ENCODE peak calls at places on chromosomes 12 and 14, in five cellular contexts. A is T-cell; Y is left cardiac atrium; T is naive thymus-derived CD8-positive, alpha-beta T cell; K is sciatic nerve. N is an unnamed sample.

GRCh38 chr14:66507181-66507721 is 696 bp upstream of the GPHN start:
- ATAC-seq in A (peak), Y (peak), T (no peak), K (peak), N (peak)

GRCh38 chr12:64034901-64035576 is 187.1 kb downstream of the KICS2 start:
- ATAC-seq in A (no peak), Y (no peak), T (no peak), K (no peak), N (no peak)

GRCh38 chr14:95432152-95433093 is 84.0 kb downstream of the SYNE3 start:
- ATAC-seq in A (no peak), Y (peak), T (no peak), K (peak), N (no peak)

GRCh38 chr12:120119395-120119973 is 2.9 kb upstream of the RAB35 start:
- ATAC-seq in A (no peak), Y (no peak), T (no peak), K (no peak), N (peak)

GRCh38 chr12:60863421-60863820 is 1267.6 kb downstream of the SLC16A7 start:
- ATAC-seq in A (no peak), Y (no peak), T (no peak), K (no peak), N (no peak)

GRCh38 chr12:80892597-80893445 is 44.9 kb downstream of the LIN7A start:
- ATAC-seq in A (no peak), Y (no peak), T (no peak), K (peak), N (no peak)

GRCh38 chr12:53235742-53236442 is 3.9 kb upstream of the RARG start:
- ATAC-seq in A (no peak), Y (no peak), T (no peak), K (no peak), N (peak)

GRCh38 chr14:68285421-68286179 is 466.0 kb downstream of the RAD51B start:
- ATAC-seq in A (peak), Y (peak), T (peak), K (peak), N (peak)

GRCh38 chr14:100150932-100151587 is 8.4 kb downstream of the DEGS2 start:
- ATAC-seq in A (no peak), Y (no peak), T (no peak), K (no peak), N (no peak)

GRCh38 chr12:12870454-12870853 is 20.9 kb upstream of the GPRC5A start:
- ATAC-seq in A (no peak), Y (no peak), T (no peak), K (no peak), N (no peak)

GRCh38 chr14:22296722-22297121 is 292.3 kb downstream of the DAD1 start:
- ATAC-seq in A (no peak), Y (no peak), T (no peak), K (no peak), N (no peak)

GRCh38 chr12:116166306-116166705 is 111.2 kb downstream of the MED13L start:
- ATAC-seq in A (no peak), Y (no peak), T (no peak), K (no peak), N (no peak)

GRCh38 chr12:96522690-96523089 is 33.3 kb downstream of the CFAP54 start:
- ATAC-seq in A (no peak), Y (no peak), T (no peak), K (no peak), N (no peak)

GRCh38 chr14:62301911-62302310 is 539.7 kb downstream of the SNAPC1 start:
- ATAC-seq in A (no peak), Y (peak), T (no peak), K (no peak), N (no peak)

GRCh38 chr12:61137677-61138380 is 1122.4 kb upstream of the USP15 start:
- ATAC-seq in A (no peak), Y (no peak), T (no peak), K (no peak), N (no peak)

GRCh38 chr12:124805050-124805449 is 58.6 kb downstream of the SCARB1 start:
- ATAC-seq in A (no peak), Y (no peak), T (no peak), K (no peak), N (no peak)

GRCh38 chr12:2904260-2904659 is 13.6 kb downstream of the TULP3 start:
- ATAC-seq in A (no peak), Y (no peak), T (no peak), K (no peak), N (no peak)

GRCh38 chr12:77299910-77300772 is 234.8 kb upstream of the E2F7 start:
- ATAC-seq in A (no peak), Y (no peak), T (no peak), K (no peak), N (peak)

GRCh38 chr12:122454250-122454721 is 31.8 kb upstream of the CLIP1 start:
- ATAC-seq in A (no peak), Y (no peak), T (no peak), K (no peak), N (no peak)

GRCh38 chr12:39122562-39123204 is 217.3 kb upstream of the CPNE8 start:
- ATAC-seq in A (no peak), Y (no peak), T (no peak), K (no peak), N (no peak)

GRCh38 chr12:58176296-58176869 is 235.0 kb downstream of the ATP23 start:
- ATAC-seq in A (no peak), Y (peak), T (no peak), K (no peak), N (no peak)

GRCh38 chr12:82415402-82415801 is 57.1 kb downstream of the METTL25 start:
- ATAC-seq in A (no peak), Y (no peak), T (no peak), K (no peak), N (no peak)

GRCh38 chr12:92898755-92899154 is 30.3 kb downstream of the EEA1 start:
- ATAC-seq in A (peak), Y (peak), T (no peak), K (no peak), N (no peak)

GRCh38 chr12:90290980-90291975 is 582.6 kb upstream of the ATP2B1 start:
- ATAC-seq in A (no peak), Y (peak), T (no peak), K (no peak), N (no peak)

GRCh38 chr12:29207120-29207519 is 58.0 kb downstream of the FAR2 start:
- ATAC-seq in A (no peak), Y (peak), T (no peak), K (peak), N (no peak)

GRCh38 chr12:104825408-104825807 is 132.7 kb downstream of the SLC41A2 start:
- ATAC-seq in A (no peak), Y (no peak), T (no peak), K (no peak), N (no peak)

GRCh38 chr14:100664841-100665425 is 61.8 kb upstream of the DLK1 start:
- ATAC-seq in A (no peak), Y (no peak), T (no peak), K (peak), N (no peak)

GRCh38 chr12:4738541-4738940 is 18.3 kb downstream of the GALNT8 start:
- ATAC-seq in A (no peak), Y (no peak), T (no peak), K (no peak), N (no peak)

GRCh38 chr12:62841841-62842240 is 93.1 kb downstream of the PPM1H start:
- ATAC-seq in A (no peak), Y (peak), T (no peak), K (no peak), N (no peak)

GRCh38 chr12:67471810-67472209 is 176.7 kb upstream of the DYRK2 start:
- ATAC-seq in A (no peak), Y (peak), T (no peak), K (no peak), N (no peak)

GRCh38 chr14:103539056-103539825 is 10.2 kb downstream of the TRMT61A start:
- ATAC-seq in A (no peak), Y (no peak), T (peak), K (no peak), N (no peak)

GRCh38 chr12:77667101-77667500 is 163.6 kb upstream of the NAV3 start:
- ATAC-seq in A (no peak), Y (no peak), T (no peak), K (no peak), N (no peak)

GRCh38 chr12:6773662-6774351 is 1.5 kb downstream of the LAG3 start:
- ATAC-seq in A (peak), Y (no peak), T (peak), K (no peak), N (peak)

GRCh38 chr12:105523164-105524057 is 192.9 kb downstream of the C12orf75 start:
- ATAC-seq in A (no peak), Y (peak), T (no peak), K (peak), N (no peak)

GRCh38 chr14:71319646-71320045 is 412.4 kb downstream of the PCNX1 start:
- ATAC-seq in A (no peak), Y (peak), T (no peak), K (peak), N (peak)

GRCh38 chr14:100054553-100055075 is 10.6 kb upstream of the EVL start:
- ATAC-seq in A (no peak), Y (no peak), T (no peak), K (no peak), N (no peak)

GRCh38 chr14:67457782-67458181 is 30.7 kb downstream of the TMEM229B start:
- ATAC-seq in A (no peak), Y (peak), T (no peak), K (no peak), N (no peak)

GRCh38 chr12:8844665-8845064 is 22.2 kb downstream of the A2ML1 start:
- ATAC-seq in A (no peak), Y (peak), T (no peak), K (peak), N (no peak)

GRCh38 chr12:50715174-50715573 is 48.7 kb upstream of the ATF1 start:
- ATAC-seq in A (no peak), Y (no peak), T (no peak), K (peak), N (no peak)

GRCh38 chr12:100553851-100554404 is 19.6 kb upstream of the GAS2L3 start:
- ATAC-seq in A (no peak), Y (no peak), T (no peak), K (no peak), N (no peak)

N was measured in activated T-helper 17 cell treated with anti-CD3 and anti-CD28 coated beads, Interleukin-2, amount 50 U/mL, for 72 hours.